ENCODE peak calls at places on chromosomes 11 and 22, in six cellular contexts. Q is HCT116, M is GM12878, K is upper lobe of right lung, V is hepatocyte, R is K562. E is an unnamed sample.

GRCh38 chr11:61626580-61627380 is 45.9 kb upstream of the SYT7 start:
- DNase-seq in V (peak), M (no peak), K (peak), Q (no peak), R (no peak), E (peak)

GRCh38 chr11:199004-199581 is 6.2 kb downstream of the SCGB1C1 start:
- DNase-seq in V (no peak), M (no peak), R (no peak), K (peak), Q (no peak), E (no peak)

GRCh38 chr22:48369789-48370507 is 1457.7 kb downstream of the BRD1 start:
- DNase-seq in V (peak), R (no peak), K (no peak), Q (no peak), M (no peak), E (peak)

GRCh38 chr11:81007046-81007445 is 1566.2 kb upstream of the TENM4 start:
- DNase-seq in V (peak), M (no peak), K (no peak), Q (no peak), R (no peak), E (no peak)

GRCh38 chr11:10627816-10628215 is 59.4 kb upstream of the LYVE1 start:
- DNase-seq in V (no peak), R (no peak), M (no peak), Q (no peak), K (peak), E (no peak)

GRCh38 chr11:112794321-112794720 is 166.9 kb upstream of the NCAM1 start:
- DNase-seq in K (no peak), V (no peak), R (no peak), M (no peak), Q (no peak), E (no peak)

GRCh38 chr22:40041738-40042137 is 47.0 kb downstream of the FAM83F start:
- DNase-seq in K (no peak), Q (no peak), M (no peak), R (no peak), V (no peak), E (no peak)

GRCh38 chr11:2156416-2157182 is 4.4 kb downstream of the INS start:
- DNase-seq in M (no peak), Q (no peak), R (peak), V (peak), K (peak), E (no peak)

GRCh38 chr22:20186183-20186870 is 35.5 kb upstream of the CCDC188 start:
- DNase-seq in V (no peak), R (peak), K (no peak), Q (no peak), M (no peak), E (no peak)

GRCh38 chr22:21632237-21632895 is at the start of gene CCDC116:
- DNase-seq in Q (no peak), K (peak), V (no peak), M (no peak), R (peak), E (no peak)

GRCh38 chr11:127006311-127006710 is 5.7 kb upstream of the KIRREL3 start:
- DNase-seq in M (no peak), Q (no peak), R (no peak), V (no peak), K (no peak), E (no peak)

GRCh38 chr11:844693-845644 is 2.3 kb downstream of the TSPAN4 start:
- DNase-seq in Q (no peak), R (peak), M (no peak), V (peak), K (peak), E (peak)

GRCh38 chr22:42283288-42284229 is 13.1 kb upstream of the TCF20 start:
- DNase-seq in M (no peak), K (peak), R (peak), V (peak), Q (no peak), E (peak)

GRCh38 chr11:62925308-62925707 is 4.1 kb upstream of the CHRM1 start:
- DNase-seq in R (no peak), K (no peak), M (no peak), Q (no peak), V (no peak), E (no peak)

GRCh38 chr22:39287076-39287743 is 32.2 kb downstream of the RPL3 start:
- DNase-seq in M (no peak), R (no peak), K (no peak), V (no peak), Q (no peak), E (no peak)

GRCh38 chr11:128848815-128849455 is 18.2 kb downstream of the KCNJ1 start:
- DNase-seq in V (peak), R (peak), Q (peak), K (peak), M (no peak), E (no peak)

GRCh38 chr22:19526702-19527111 is 2.5 kb upstream of the CLDN5 start:
- DNase-seq in M (no peak), Q (no peak), V (no peak), R (peak), K (peak), E (no peak)

GRCh38 chr11:75337195-75337654 is 14.2 kb downstream of the ARRB1 start:
- DNase-seq in K (no peak), Q (no peak), R (no peak), M (no peak), V (peak), E (no peak)

GRCh38 chr11:34585870-34586654 is 34.8 kb upstream of the EHF start:
- DNase-seq in M (peak), K (no peak), Q (peak), R (peak), V (peak), E (no peak)

GRCh38 chr22:48004038-48004437 is 1241.6 kb downstream of the TBC1D22A start:
- DNase-seq in K (no peak), V (no peak), M (no peak), Q (no peak), R (peak), E (no peak)

GRCh38 chr11:79090191-79090590 is 350.6 kb downstream of the TENM4 start:
- DNase-seq in K (no peak), M (no peak), R (no peak), Q (no peak), V (no peak), E (no peak)

GRCh38 chr11:118304809-118305248 is 299 bp downstream of the CD3E start:
- DNase-seq in K (no peak), R (no peak), Q (no peak), V (no peak), M (no peak), E (no peak)

GRCh38 chr22:42682113-42682851 is 33.1 kb upstream of the CYB5R3 start:
- DNase-seq in K (no peak), V (no peak), Q (no peak), R (no peak), M (no peak), E (no peak)

GRCh38 chr11:3775761-3776406 is 21.5 kb downstream of the NUP98 start:
- DNase-seq in Q (no peak), R (no peak), M (no peak), K (no peak), V (no peak), E (no peak)

GRCh38 chr11:78961186-78961782 is 386.6 kb upstream of the NARS2 start:
- DNase-seq in V (peak), M (no peak), K (no peak), Q (peak), R (peak), E (no peak)

GRCh38 chr22:20441631-20442484 is 4.2 kb upstream of the SCARF2 start:
- DNase-seq in Q (no peak), R (no peak), K (no peak), M (no peak), V (no peak), E (no peak)

GRCh38 chr22:35638408-35638807 is 9.8 kb upstream of the APOL6 start:
- DNase-seq in K (no peak), M (no peak), V (peak), R (no peak), Q (no peak), E (no peak)

GRCh38 chr11:85769758-85770157 is 41.2 kb downstream of the SYTL2 start:
- DNase-seq in V (no peak), M (no peak), R (no peak), Q (no peak), K (no peak), E (no peak)

GRCh38 chr11:44235765-44236201 is 74.2 kb downstream of the ALX4 start:
- DNase-seq in R (no peak), V (no peak), Q (no peak), M (no peak), K (no peak), E (no peak)

GRCh38 chr11:107370390-107370789 is 87.2 kb downstream of the CWF19L2 start:
- DNase-seq in R (no peak), V (no peak), Q (no peak), M (peak), K (no peak), E (no peak)

GRCh38 chr22:20422271-20422958 is 15.2 kb downstream of the SCARF2 start:
- DNase-seq in M (no peak), R (no peak), Q (no peak), K (peak), V (peak), E (peak)

GRCh38 chr11:114133548-114134329 is 74.2 kb downstream of the ZBTB16 start:
- DNase-seq in V (no peak), Q (no peak), R (no peak), M (no peak), K (no peak), E (no peak)

GRCh38 chr11:123559418-123559817 is 95.0 kb downstream of the SCN3B start:
- DNase-seq in V (no peak), M (no peak), R (no peak), K (no peak), Q (no peak), E (no peak)
- H3K4me3 ChIP-seq in V (no peak), M (no peak), R (no peak), K (peak), Q (no peak), E (no peak)

GRCh38 chr22:43888740-43889139 is 3.1 kb downstream of the PNPLA5 start:
- DNase-seq in V (no peak), Q (no peak), M (no peak), K (peak), R (no peak), E (no peak)

GRCh38 chr22:43887391-43887790 is 4.4 kb downstream of the PNPLA5 start:
- DNase-seq in Q (no peak), K (peak), V (no peak), R (no peak), M (no peak), E (no peak)

GRCh38 chr22:43890901-43891331 is 897 bp downstream of the PNPLA5 start:
- DNase-seq in R (no peak), M (no peak), K (peak), Q (no peak), V (no peak), E (no peak)

GRCh38 chr22:43891360-43892182 is at the start of gene PNPLA5:
- DNase-seq in M (no peak), R (peak), K (peak), V (peak), Q (no peak), E (no peak)

DNA sequence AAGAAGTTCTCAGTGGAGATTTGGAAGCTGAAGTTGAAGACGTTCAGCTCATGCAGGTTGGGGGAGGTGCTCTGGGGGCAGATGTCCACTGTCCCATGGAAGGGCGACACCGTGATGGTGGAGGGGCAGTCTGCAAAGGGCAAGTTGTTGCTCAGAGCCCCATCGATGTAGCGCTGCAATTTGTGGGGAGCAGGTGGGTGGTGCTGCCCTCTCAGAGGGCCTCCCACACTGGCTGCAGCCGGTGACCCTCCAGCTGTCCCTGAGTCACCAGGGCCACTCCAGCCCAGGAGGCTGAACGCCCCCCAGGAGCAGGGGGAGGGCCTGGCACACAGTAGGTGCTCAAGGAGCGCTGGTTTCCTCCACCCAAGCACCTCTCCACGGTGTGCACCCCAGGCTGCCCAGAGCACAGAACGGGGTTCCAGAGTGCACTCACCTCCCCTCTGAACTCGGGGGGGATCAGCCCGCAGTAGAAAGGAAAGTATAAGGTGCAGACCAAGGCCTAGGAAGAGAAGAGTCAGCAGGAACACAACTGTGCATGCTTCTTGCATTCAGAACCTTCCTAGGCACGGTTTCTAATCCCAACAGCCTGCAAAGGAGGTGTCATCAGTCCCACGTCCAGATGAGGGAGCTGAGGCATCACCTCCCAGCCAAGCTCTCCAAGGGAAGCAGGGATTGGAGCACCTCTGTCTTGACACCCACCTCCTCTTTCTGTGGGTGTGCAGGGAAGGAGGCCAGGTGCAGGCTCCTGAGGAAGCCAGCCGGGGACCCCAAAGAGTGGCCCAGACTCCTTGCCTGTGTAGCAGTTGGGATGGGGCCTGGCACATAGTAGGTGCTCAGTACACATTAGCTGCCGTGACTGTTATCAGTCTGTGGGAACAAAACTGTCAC is 2.2 kb downstream of the PNPLA5 start:
- DNase-seq in V (no peak), R (no peak), M (no peak), K (peak), Q (no peak), E (no peak)
- TF ChIP-seq CTCF in V (no peak), R (no peak), M (no peak), K (no peak), Q (peak), E (peak)

GRCh38 chr22:17999851-18000250 is 24.5 kb downstream of the MICAL3 start:
- DNase-seq in K (no peak), M (no peak), R (no peak), V (no peak), Q (no peak), E (no peak)

GRCh38 chr22:17998913-17999312 is 25.4 kb downstream of the MICAL3 start:
- DNase-seq in K (no peak), M (no peak), V (no peak), R (no peak), Q (no peak), E (no peak)

GRCh38 chr22:17997456-17997855 is 26.9 kb downstream of the MICAL3 start:
- DNase-seq in Q (no peak), M (no peak), K (no peak), V (no peak), R (no peak), E (no peak)

GRCh38 chr22:18001040-18001893 is 23.1 kb downstream of the MICAL3 start:
- DNase-seq in M (peak), V (peak), R (peak), Q (peak), K (peak), E (peak)

GRCh38 chr22:18000441-18001039 is 23.8 kb downstream of the MICAL3 start:
- DNase-seq in R (no peak), V (peak), Q (no peak), M (no peak), K (no peak), E (no peak)
- H3K27ac ChIP-seq in R (peak), V (peak), Q (peak), M (peak), K (peak), E (peak)

GRCh38 chr11:12315024-12315423 is 62.3 kb upstream of the PARVA start:
- DNase-seq in Q (no peak), R (no peak), M (no peak), V (no peak), K (no peak), E (no peak)
- H3K4me3 ChIP-seq in Q (no peak), R (no peak), M (no peak), V (no peak), K (no peak), E (no peak)

DNA sequence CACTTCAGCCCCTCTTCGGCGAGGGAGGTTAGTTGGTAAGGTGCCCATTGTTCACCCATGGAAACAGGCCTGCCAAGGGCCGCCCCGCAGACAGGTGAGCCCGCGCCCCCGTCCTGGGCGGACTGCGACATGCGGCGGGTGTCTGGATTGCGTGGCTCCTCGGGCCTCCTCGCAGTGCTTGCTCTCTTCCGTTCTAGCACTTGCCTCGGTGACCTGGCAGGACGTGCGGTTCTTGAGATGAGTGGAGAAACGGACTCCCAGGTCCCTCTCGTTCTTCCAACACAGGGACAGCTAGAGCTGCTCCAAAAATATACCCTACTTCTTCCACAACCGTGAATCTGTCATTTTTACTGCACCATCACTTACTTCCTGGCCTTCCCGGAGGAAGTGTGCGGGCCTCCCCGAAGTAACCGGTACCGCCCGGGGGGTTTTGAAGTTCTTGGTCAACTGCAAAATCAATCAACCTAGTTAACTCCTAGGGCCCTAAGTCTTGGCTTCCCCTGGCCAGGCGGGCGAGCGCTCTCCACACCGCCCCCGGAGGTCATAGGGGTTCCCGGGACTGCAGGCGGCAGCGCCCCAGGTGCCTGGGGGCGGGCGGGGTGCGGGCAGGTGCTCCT is 745 bp upstream of the ZBTB44 start:
- DNase-seq in Q (no peak), R (peak), K (peak), V (peak), M (no peak), E (no peak)
- TF ChIP-seq CTCF in Q (no peak), R (no peak), K (peak), V (no peak), M (peak), E (no peak)

DNA sequence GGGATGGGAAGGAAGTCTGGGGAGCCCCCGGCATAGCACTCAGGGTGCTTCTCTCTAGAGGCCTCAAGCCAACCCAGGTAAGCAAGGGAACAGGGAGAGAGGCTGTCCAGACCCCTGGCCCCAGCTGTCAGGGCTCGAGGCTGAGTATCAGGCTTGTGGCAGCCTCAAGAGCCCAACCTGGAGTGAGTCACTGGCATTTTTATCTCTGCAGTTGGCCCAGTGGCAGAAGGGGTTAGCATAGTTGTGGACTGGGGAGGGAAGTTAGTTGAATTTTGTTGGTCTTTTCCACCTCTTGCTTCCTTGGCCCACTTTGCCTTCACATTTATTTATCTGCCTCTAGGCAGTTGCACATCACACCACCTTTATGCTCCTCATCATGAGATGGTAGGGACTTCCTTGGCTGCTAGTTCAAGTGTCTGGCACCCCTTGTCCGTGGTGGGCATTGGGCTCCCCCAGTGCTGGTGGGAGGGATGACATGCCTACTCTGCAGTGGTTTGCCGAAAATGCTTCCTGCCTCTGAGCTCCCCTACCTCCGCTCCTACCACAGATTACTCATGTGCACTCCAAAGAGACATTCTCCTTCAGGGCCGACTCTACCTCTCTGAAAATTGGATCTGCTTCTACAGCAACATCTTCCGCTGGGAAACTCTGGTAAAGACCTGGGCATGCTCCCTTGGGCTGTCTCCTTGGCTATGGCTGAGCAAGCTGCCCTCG is 60.1 kb downstream of the SCN3B start:
- DNase-seq in K (no peak), M (no peak), Q (no peak), R (no peak), V (no peak), E (no peak)
- H3K27ac ChIP-seq in K (no peak), M (no peak), Q (no peak), R (no peak), V (no peak), E (no peak)

E was measured in RWPE2.